ENCODE peak calls at places on chromosomes 5 and 9, in ten cellular contexts. O, L, K, F, U, E, D, I, X and Z are unnamed samples.

GRCh38 chr5:134125195-134126015 is 10.9 kb downstream of the TCF7 start:
- DNase-seq in O (no peak), L (peak; percentile 76), K (peak; percentile 50), F (peak; percentile 91), U (peak; percentile 98), E (peak; percentile 37), D (no peak), I (peak; percentile 50), X (peak; percentile 49), Z (no peak)

GRCh38 chr9:114186091-114186792 is 30.9 kb downstream of the COL27A1 start:
- DNase-seq in O (no peak), L (no peak), K (no peak), F (no peak), U (no peak), E (no peak), D (no peak), I (no peak), X (no peak), Z (no peak)

GRCh38 chr5:78215972-78216371 is 78.5 kb downstream of the AP3B1 start:
- DNase-seq in O (no peak), L (no peak), K (no peak), F (no peak), U (no peak), E (no peak), D (no peak), I (no peak), X (no peak), Z (no peak)

GRCh38 chr5:106454651-106455415 is 1215.9 kb downstream of the EFNA5 start:
- DNase-seq in O (no peak), L (no peak), K (peak; percentile 27), F (peak; percentile 89), U (peak; percentile 21), E (no peak), D (no peak), I (peak; percentile 66), X (no peak), Z (peak; percentile 73)

GRCh38 chr9:84070590-84070989 is 90.0 kb downstream of the RMI1 start:
- DNase-seq in O (no peak), L (no peak), K (peak; percentile 28), F (no peak), U (no peak), E (no peak), D (no peak), I (no peak), X (no peak), Z (peak; percentile 22)

GRCh38 chr9:26260238-26260637 is 582.0 kb upstream of the TUSC1 start:
- DNase-seq in O (no peak), L (no peak), K (no peak), F (peak; percentile 92), U (peak; percentile 47), E (no peak), D (no peak), I (peak; percentile 58), X (no peak), Z (no peak)

GRCh38 chr9:107711528-107711927 is 222.0 kb upstream of the KLF4 start:
- DNase-seq in O (no peak), L (no peak), K (peak; percentile 59), F (peak; percentile 97), U (peak; percentile 96), E (no peak), D (peak; percentile 89), I (peak; percentile 94), X (no peak), Z (peak; percentile 15)

GRCh38 chr5:37615184-37615583 is 224.7 kb downstream of the GDNF start:
- DNase-seq in O (no peak), L (no peak), K (no peak), F (no peak), U (peak; percentile 84), E (no peak), D (no peak), I (peak; percentile 94), X (no peak), Z (no peak)

GRCh38 chr9:109138421-109138820 is 18.7 kb upstream of the TMEM245 start:
- DNase-seq in O (no peak), L (no peak), K (no peak), F (no peak), U (no peak), E (no peak), D (no peak), I (no peak), X (no peak), Z (no peak)

DNA sequence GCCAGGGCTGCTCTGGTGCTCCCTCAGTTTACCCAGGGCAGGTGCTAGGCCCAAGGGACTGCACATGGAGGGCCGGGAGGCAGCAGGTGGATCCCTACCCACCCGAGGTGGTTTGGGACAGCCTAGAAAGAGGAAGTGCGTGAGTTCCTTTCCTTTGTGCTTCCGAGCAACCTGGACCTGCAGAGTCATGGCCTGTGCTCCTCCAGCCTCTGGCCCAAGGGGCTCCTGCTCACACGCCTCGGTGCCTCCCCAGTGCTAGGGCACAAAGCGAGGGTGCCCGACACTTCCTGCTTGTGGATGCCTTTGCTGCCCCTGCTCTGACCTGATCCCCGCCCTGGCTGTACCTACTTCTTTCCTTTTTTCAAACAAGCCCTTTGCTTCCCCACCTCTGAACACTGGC is 79.3 kb downstream of the RXRA start:
- DNase-seq in O (no peak), L (no peak), K (no peak), F (no peak), U (no peak), E (no peak), D (no peak), I (no peak), X (no peak), Z (no peak)
- TF ChIP-seq CTCF in O (no peak), L (no peak), K (no peak), F (no peak), U (no peak), E (no peak), D (no peak), I (no peak), X (no peak), Z (no peak)

GRCh38 chr5:157267766-157268480 is 2.0 kb downstream of the CYFIP2 start:
- DNase-seq in O (no peak), L (no peak), K (no peak), F (peak; percentile 32), U (no peak), E (no peak), D (no peak), I (no peak), X (no peak), Z (no peak)

GRCh38 chr5:157271740-157272271 is 5.9 kb downstream of the CYFIP2 start:
- DNase-seq in O (no peak), L (peak; percentile 54), K (no peak), F (no peak), U (no peak), E (no peak), D (no peak), I (no peak), X (no peak), Z (no peak)

GRCh38 chr5:157267025-157267424 is 1.1 kb downstream of the CYFIP2 start:
- DNase-seq in O (no peak), L (no peak), K (no peak), F (peak; percentile 32), U (no peak), E (no peak), D (no peak), I (no peak), X (no peak), Z (no peak)

GRCh38 chr5:157269763-157270272 is 3.9 kb downstream of the CYFIP2 start:
- DNase-seq in O (no peak), L (no peak), K (no peak), F (no peak), U (no peak), E (no peak), D (no peak), I (no peak), X (no peak), Z (no peak)

DNA sequence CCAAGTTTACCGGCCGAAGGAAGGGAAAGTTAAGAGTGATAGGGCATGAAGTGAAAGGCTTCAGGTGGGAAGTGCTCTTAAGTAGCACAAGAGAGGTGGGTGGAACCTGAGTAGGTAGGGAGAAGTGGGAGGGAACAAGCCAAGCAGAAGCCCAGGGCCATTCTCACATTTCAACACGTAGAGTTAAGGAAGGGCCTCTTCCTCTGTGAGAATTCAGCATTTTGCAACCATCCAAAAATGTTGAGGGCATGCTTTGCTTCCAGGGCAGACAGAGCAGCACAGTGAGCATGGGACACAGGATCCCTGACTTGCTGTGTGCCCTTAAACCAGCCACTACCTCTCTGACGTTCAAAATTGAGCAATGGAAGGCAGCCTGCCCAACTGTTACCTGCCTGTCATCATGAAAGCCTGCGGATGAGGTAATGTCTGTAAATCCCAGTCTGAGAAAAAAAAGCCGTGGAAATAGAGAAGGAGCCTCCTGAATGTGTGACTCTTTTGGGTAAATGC is 3.3 kb downstream of the CYFIP2 start:
- DNase-seq in O (no peak), L (no peak), K (no peak), F (no peak), U (no peak), E (no peak), D (no peak), I (no peak), X (no peak), Z (no peak)
- H3K4me3 ChIP-seq in O (no peak overlapping the region), L (no peak overlapping the region), K (no peak overlapping the region), F (no peak overlapping the region), U (no peak overlapping the region), E (peak overlapping the region; percentile 3), D (no peak overlapping the region), I (no peak overlapping the region), X (no peak overlapping the region), Z (no peak overlapping the region)

DNA sequence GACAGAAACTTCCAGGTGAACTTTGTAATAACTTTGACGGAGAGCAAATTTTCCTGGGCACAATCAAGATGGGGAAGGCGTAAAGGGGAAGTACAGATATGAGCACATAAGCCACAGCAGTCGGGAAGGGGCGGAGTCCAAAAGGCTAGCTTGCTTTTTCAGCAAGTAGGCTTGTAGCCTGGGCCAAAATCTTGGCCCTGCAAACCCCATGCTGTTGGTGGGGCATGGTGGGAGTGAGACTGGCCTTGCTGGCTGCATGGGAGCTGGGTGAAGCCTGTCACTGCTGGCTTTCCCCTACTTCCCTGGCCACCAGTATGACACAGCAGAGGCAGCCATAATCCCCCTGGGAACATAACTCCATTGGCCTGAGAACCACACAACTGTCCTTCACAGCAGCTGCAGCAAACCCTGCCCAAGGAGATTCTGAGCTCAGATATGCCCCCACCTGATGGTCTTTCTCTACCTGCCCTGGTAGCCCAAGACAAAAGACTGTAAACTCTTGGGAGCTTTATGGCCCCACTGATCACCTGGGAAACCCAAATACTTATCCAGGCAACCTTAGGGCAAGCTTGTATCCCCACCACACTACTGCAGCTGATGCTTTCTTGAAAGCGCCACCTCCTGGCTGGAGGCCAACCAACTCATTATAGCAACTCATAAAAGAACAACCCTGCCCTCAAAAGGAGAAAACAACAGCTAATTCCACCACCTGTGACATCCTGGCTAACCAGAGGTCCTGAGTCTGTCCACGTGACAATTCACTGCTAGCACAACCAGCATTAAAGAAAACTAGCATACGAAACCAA is 24.0 kb downstream of the DCTN4 start:
- DNase-seq in O (peak; percentile 72), L (peak; percentile 49), K (no peak), F (peak; percentile 14), U (no peak), E (peak; percentile 41), D (peak; percentile 36), I (no peak), X (no peak), Z (peak; percentile 29)
- TF ChIP-seq CTCF in O (no peak), L (no peak), K (no peak), F (no peak), U (no peak), E (no peak), D (no peak), I (no peak), X (no peak), Z (no peak)

DNA sequence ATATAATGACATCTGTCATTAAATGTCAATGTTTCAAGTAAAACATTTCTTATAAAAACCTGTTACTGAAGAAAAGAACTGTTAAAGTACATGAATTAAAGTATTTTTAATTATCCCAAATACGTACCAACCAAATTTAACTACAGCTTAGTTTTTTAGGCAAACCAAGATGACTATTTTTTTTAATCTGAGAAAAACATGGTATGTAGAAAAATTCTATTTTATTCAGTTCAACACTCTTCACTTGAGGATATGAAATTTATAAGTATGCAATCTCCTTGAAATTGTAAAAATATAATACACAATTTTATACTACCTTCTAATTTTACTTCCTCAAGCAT is 75.3 kb upstream of the IFNE start:
- DNase-seq in O (no peak), L (no peak), K (no peak), F (no peak), U (no peak), E (no peak), D (no peak), I (no peak), X (no peak), Z (no peak)
- H3K4me3 ChIP-seq in O (no peak overlapping the region), L (peak overlapping the region; percentile 65), K (no peak overlapping the region), F (peak overlapping the region; percentile 96), U (peak overlapping the region; percentile 80), E (no peak overlapping the region), D (no peak overlapping the region), I (peak overlapping the region; percentile 62), X (no peak overlapping the region), Z (no peak overlapping the region)